ENCODE peak calls at places on chromosomes 13 and 19, in eight cellular contexts. Y is uterus, J is adrenal gland, T is sigmoid colon, I is GM12891, R is ovary, G is lower leg skin, X is transverse colon. S is an unnamed sample.

GRCh38 chr13:41199526-41199925 is 5.2 kb upstream of the KBTBD7 start:
- DNase-seq in Y (no peak), J (no peak), T (no peak), I (peak; percentile 8), R (no peak), G (no peak), X (no peak), S (no peak)

GRCh38 chr19:16541526-16542044 is 652 bp downstream of the CHERP start:
- DNase-seq in Y (no peak), J (no peak), T (no peak), I (no peak), R (no peak), G (no peak), X (no peak), S (no peak)

GRCh38 chr13:99085139-99085845 is 107.4 kb upstream of the DOCK9 start:
- DNase-seq in Y (no peak), J (no peak), T (peak; percentile 67), I (no peak), R (peak; percentile 13), G (peak; percentile 86), X (no peak), S (peak; percentile 37)

GRCh38 chr13:112657850-112658445 is 31.9 kb upstream of the ATP11A start:
- DNase-seq in Y (peak; percentile 54), J (peak; percentile 45), T (no peak), I (no peak), R (no peak), G (peak; percentile 79), X (no peak), S (no peak)

GRCh38 chr19:42198676-42199439 is 18.6 kb downstream of the DEDD2 start:
- DNase-seq in Y (no peak), J (no peak), T (no peak), I (peak; percentile 84), R (no peak), G (no peak), X (peak; percentile 72), S (no peak)

GRCh38 chr13:61362522-61362921 is 53.1 kb downstream of the PCDH20 start:
- DNase-seq in Y (no peak), J (no peak), T (no peak), I (no peak), R (no peak), G (no peak), X (no peak), S (no peak)

GRCh38 chr13:76846363-76846762 is 39.8 kb downstream of the KCTD12 start:
- DNase-seq in Y (no peak), J (no peak), T (no peak), I (no peak), R (no peak), G (no peak), X (no peak), S (no peak)

GRCh38 chr13:114142640-114143490 is 10.4 kb upstream of the RASA3 start:
- DNase-seq in Y (no peak), J (no peak), T (peak; percentile 64), I (no peak), R (no peak), G (no peak), X (peak; percentile 78), S (peak; percentile 50)

GRCh38 chr19:17107546-17108452 is 32.2 kb downstream of the MYO9B start:
- DNase-seq in Y (peak; percentile 96), J (peak; percentile 95), T (peak; percentile 97), I (no peak), R (peak; percentile 70), G (peak; percentile 98), X (peak; percentile 77), S (no peak)

GRCh38 chr19:1324792-1325567 is 39.3 kb downstream of the EFNA2 start:
- DNase-seq in Y (peak; percentile 31), J (peak; percentile 73), T (peak; percentile 81), I (peak; percentile 52), R (peak; percentile 72), G (peak; percentile 94), X (peak; percentile 56), S (no peak)

GRCh38 chr13:101767096-101767495 is 314.6 kb downstream of the ITGBL1 start:
- DNase-seq in Y (no peak), J (no peak), T (no peak), I (no peak), R (no peak), G (no peak), X (no peak), S (no peak)

GRCh38 chr19:19474950-19475781 is 40.2 kb downstream of the TSSK6 start:
- DNase-seq in Y (no peak), J (peak; percentile 81), T (no peak), I (no peak), R (peak; percentile 50), G (no peak), X (no peak), S (no peak)

GRCh38 chr19:4694211-4694987 is 24.3 kb upstream of the MYDGF start:
- DNase-seq in Y (peak; percentile 72), J (peak; percentile 69), T (peak; percentile 88), I (no peak), R (no peak), G (peak; percentile 95), X (peak; percentile 46), S (no peak)

GRCh38 chr13:61709258-61709657 is 293.6 kb upstream of the PCDH20 start:
- DNase-seq in Y (no peak), J (no peak), T (no peak), I (no peak), R (no peak), G (no peak), X (no peak), S (no peak)

GRCh38 chr19:7976461-7976860 is 29.0 kb downstream of the ELAVL1 start:
- DNase-seq in Y (no peak), J (no peak), T (no peak), I (no peak), R (no peak), G (no peak), X (no peak), S (no peak)

DNA sequence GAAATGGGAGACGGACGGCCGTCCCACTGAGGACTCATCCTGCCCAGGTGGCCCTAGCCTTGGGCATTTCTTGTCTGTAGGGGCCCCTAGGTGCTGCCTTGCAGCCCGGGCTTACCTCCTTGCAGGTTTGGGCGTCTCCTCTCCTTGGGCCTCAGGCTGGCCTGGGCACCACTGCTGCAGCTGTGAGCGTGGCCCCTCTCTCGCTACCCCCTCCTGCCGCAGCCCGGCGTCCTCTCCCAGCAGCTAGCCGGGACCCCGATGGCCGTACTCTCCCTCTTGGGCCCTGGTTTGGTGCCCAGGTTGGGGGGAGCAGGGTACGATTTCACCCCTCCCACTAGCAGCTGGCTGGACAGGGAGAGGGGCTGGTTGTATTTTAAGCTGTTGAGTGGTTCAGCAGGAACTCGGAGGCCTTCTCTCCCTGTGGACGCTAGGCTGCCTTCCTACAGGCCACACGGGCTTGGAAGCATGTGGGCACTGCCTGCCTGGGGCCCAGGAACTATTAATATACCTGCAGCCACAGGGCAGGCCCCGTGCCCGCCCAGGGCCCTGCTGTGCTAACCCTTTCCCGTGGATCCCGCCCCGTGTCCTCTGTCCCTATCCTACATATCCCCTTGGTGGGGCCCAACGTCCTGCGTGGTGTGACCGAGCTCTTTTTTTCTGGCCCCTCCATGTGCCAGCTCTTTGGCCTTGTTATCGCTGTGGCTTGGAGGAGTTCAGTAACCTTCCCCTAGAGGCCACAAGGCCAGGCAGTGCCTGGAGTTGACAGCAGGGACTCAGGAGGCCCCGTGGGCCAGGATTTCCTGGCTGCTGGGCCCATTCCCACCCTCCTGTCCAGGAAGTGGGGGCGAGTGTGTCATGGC is 11.7 kb downstream of the NDUFB7 start:
- DNase-seq in Y (no peak), J (no peak), T (no peak), I (no peak), R (no peak), G (no peak), X (no peak), S (no peak)
- TF ChIP-seq POLR2A in Y (no peak), J (no peak), T (no peak), I (no peak), R (no peak), G (no peak), X (no peak), S (no peak)

DNA sequence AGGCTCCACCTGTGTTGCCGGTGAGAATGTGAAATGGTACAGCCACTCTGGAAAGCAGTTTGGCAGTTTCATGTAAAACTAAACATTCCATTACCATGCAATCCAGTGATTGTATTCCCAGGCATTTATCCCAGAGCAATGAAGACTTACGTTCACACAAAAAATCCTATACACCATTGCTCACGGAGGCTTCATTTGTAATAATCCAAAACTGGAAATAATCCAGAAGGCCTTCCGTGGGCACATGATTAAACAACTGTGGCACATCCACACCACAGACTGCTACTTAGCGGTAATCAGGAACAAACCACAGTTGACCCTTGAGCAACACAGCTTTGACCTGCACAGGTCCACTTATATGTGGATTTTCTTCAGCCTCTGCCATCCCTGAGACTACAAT is 339.7 kb downstream of the MTUS2 start:
- DNase-seq in Y (no peak), J (no peak), T (no peak), I (no peak), R (no peak), G (no peak), X (no peak), S (no peak)
- TF ChIP-seq POLR2A in Y (no peak), J (no peak), T (no peak), I (no peak), R (no peak), G (no peak), X (no peak), S (no peak)

DNA sequence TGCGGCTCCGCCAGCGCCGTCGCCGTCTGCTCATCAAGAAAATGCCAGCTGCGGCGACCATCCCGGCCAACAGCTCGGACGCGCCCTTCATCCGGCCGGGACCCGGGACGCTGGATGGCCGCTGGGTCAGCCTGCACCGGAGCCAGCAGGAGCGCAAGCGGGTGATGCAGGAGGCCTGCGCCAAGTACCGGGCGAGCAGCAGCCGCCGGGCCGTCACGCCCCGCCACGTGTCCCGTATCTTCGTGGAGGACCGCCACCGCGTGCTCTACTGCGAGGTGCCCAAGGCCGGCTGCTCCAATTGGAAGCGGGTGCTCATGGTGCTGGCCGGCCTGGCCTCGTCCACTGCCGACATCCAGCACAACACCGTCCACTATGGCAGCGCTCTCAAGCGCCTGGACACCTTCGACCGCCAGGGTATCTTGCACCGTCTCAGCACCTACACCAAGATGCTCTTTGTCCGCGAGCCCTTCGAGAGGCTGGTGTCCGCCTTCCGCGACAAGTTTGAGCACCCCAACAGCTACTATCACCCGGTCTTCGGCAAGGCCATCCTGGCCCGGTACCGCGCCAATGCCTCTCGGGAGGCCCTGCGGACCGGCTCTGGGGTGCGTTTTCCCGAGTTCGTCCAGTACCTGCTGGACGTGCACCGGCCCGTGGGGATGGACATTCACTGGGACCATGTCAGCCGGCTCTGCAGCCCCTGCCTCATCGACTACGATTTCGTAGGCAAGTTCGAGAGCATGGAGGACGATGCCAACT is 24.4 kb upstream of the KCTD15 start:
- DNase-seq in Y (no peak), J (no peak), T (no peak), I (no peak), R (no peak), G (no peak), X (no peak), S (no peak)
- TF ChIP-seq POLR2A in Y (no peak), J (no peak), T (no peak), I (no peak), R (no peak), G (no peak), X (no peak), S (no peak)

DNA sequence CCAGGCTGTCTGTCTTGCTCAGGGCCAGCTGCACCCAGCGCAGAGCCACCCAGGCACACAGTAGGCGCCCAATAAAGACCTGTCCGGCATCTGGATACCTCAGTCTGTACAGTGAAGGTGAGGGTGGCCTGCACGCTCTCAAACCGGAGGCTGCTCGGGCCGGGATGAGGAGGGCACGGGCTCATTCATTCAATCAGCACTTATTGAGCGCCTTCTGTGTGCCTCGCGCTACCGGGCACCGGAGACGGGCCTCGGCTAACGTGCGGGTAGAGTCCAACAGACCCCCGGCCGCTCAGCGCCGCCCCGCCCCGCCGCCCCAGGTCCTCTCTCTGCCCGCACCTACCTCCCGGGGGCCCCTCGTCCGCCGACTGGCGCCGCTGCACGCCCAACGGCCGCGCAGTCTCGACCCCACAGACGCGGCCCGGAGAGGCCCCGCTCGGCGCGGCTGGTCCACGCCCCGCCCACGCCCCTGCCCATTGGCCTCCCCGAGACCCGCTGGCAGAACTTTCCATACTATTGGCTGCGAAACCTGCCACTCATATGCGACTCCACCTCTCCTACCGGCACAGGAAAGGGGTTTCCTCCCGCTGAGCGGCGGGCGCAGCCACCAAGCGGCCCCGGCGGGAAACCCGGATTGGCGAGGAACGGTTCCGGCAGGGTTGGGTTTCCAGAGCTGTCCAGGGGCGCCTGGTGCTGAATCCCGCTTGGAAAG is at the start of gene SLC39A3:
- DNase-seq in Y (peak; percentile 99), J (peak; percentile 100), T (peak; percentile 99), I (peak; percentile 100), R (peak; percentile 99), G (peak; percentile 99), X (peak; percentile 99), S (peak; percentile 99)
- TF ChIP-seq POLR2A in Y (peak; percentile 36), J (no peak), T (no peak), I (no peak), R (no peak), G (no peak), X (no peak), S (peak; percentile 40)